ENCODE peak calls at places on chromosomes 6 and 20, in seven cellular contexts. B, Y, J, T, D, L and F are unnamed samples.

GRCh38 chr20:38113401-38114325 is 51.4 kb downstream of the TGM2 start:
- DNase-seq in Y (no peak), T (peak), J (peak), D (no peak), L (no peak), B (peak), F (peak)

GRCh38 chr6:159606786-159607185 is 86.3 kb downstream of the SOD2 start:
- DNase-seq in J (peak), T (no peak), Y (no peak), B (no peak), D (no peak), L (no peak), F (no peak)

GRCh38 chr6:24274441-24275083 is 83.3 kb downstream of the DCDC2 start:
- DNase-seq in L (peak), B (no peak), Y (no peak), D (no peak), J (peak), T (no peak), F (no peak)

GRCh38 chr20:56181593-56181992 is 66.9 kb upstream of the MC3R start:
- DNase-seq in J (no peak), L (no peak), D (no peak), B (no peak), Y (no peak), T (no peak), F (peak)

GRCh38 chr6:89928604-89929003 is 34.3 kb downstream of the GJA10 start:
- DNase-seq in Y (no peak), L (peak), B (no peak), D (no peak), J (peak), T (no peak), F (peak)

GRCh38 chr6:73144516-73144915 is 80.8 kb downstream of the KHDC1L start:
- DNase-seq in J (no peak), L (no peak), Y (no peak), D (no peak), B (no peak), T (no peak), F (no peak)

GRCh38 chr6:6583836-6584235 is 4.7 kb upstream of the LY86 start:
- DNase-seq in T (no peak), B (no peak), Y (no peak), L (no peak), D (no peak), J (no peak), F (peak)

GRCh38 chr6:148329568-148330299 is 12.9 kb upstream of the SASH1 start:
- DNase-seq in L (peak), B (no peak), D (peak), T (no peak), J (peak), Y (no peak), F (no peak)

GRCh38 chr6:22421187-22421586 is 124.4 kb upstream of the PRL start:
- DNase-seq in T (no peak), L (peak), B (no peak), D (no peak), Y (no peak), J (peak), F (no peak)

GRCh38 chr6:133590814-133591213 is 298.1 kb upstream of the TCF21 start:
- DNase-seq in L (peak), J (peak), Y (no peak), T (no peak), D (no peak), B (no peak), F (no peak)

GRCh38 chr6:152218887-152219286 is 411.4 kb downstream of the ESR1 start:
- DNase-seq in B (no peak), L (no peak), J (no peak), D (no peak), Y (no peak), T (no peak), F (no peak)

GRCh38 chr6:81751388-81752083 is 945 bp downstream of the TENT5A start:
- DNase-seq in D (no peak), T (peak), B (peak), Y (peak), L (peak), J (peak), F (peak)

GRCh38 chr6:73565767-73566485 is 45.1 kb upstream of the EEF1A1 start:
- DNase-seq in D (no peak), J (peak), T (no peak), B (peak), L (no peak), Y (no peak), F (no peak)

GRCh38 chr6:138557147-138557546 is 57.9 kb upstream of the NHSL1 start:
- DNase-seq in B (no peak), L (no peak), D (no peak), T (no peak), Y (no peak), J (no peak), F (no peak)

GRCh38 chr20:63425846-63426485 is 46.5 kb downstream of the KCNQ2 start:
- DNase-seq in B (no peak), L (no peak), D (no peak), J (no peak), T (no peak), Y (no peak), F (no peak)

GRCh38 chr6:52403627-52404026 is 16.5 kb upstream of the EFHC1 start:
- DNase-seq in T (no peak), B (no peak), D (no peak), L (peak), Y (no peak), J (no peak), F (no peak)

GRCh38 chr6:111159628-111160027 is 72.3 kb downstream of the SLC16A10 start:
- DNase-seq in T (no peak), J (no peak), L (peak), Y (no peak), D (no peak), B (no peak), F (no peak)

GRCh38 chr6:109309917-109310316 is 72.3 kb downstream of the CD164 start:
- DNase-seq in T (no peak), Y (no peak), B (no peak), D (no peak), J (no peak), L (no peak), F (no peak)

GRCh38 chr6:164396071-164397047 is 913.0 kb downstream of the C6orf118 start:
- DNase-seq in L (no peak), Y (no peak), B (no peak), D (no peak), J (peak), T (no peak), F (no peak)

GRCh38 chr6:134287863-134288537 is 29.9 kb downstream of the SGK1 start:
- DNase-seq in Y (no peak), T (no peak), D (no peak), J (peak), L (peak), B (no peak), F (no peak)

GRCh38 chr6:170037541-170038250 is 253.2 kb downstream of the DLL1 start:
- DNase-seq in L (peak), T (no peak), Y (peak), D (no peak), J (no peak), B (no peak), F (no peak)

GRCh38 chr6:36383608-36384007 is 3.9 kb downstream of the ETV7 start:
- DNase-seq in L (no peak), J (no peak), T (no peak), D (no peak), B (no peak), Y (no peak), F (peak)

GRCh38 chr6:26249709-26249958 is 115.4 kb upstream of the BTN3A2 start:
- DNase-seq in Y (no peak), D (no peak), L (peak), J (no peak), T (no peak), B (no peak), F (no peak)

GRCh38 chr20:34249291-34249690 is 8.1 kb downstream of the ASIP start:
- DNase-seq in L (no peak), J (peak), D (peak), T (no peak), B (no peak), Y (no peak), F (peak)

GRCh38 chr6:154448448-154449096 is 61.9 kb downstream of the CNKSR3 start:
- DNase-seq in B (no peak), L (no peak), J (peak), D (peak), Y (no peak), T (no peak), F (no peak)
- TF ChIP-seq CTCF in B (no peak), L (peak), J (peak), D (peak), Y (peak), T (no peak), F (no peak)

GRCh38 chr20:3751664-3752385 is 15.7 kb downstream of the ADISSP start:
- DNase-seq in Y (peak), B (peak), L (no peak), J (no peak), D (no peak), T (no peak), F (peak)

GRCh38 chr20:3752386-3752759 is 15.2 kb downstream of the ADISSP start:
- DNase-seq in J (no peak), L (no peak), Y (no peak), T (no peak), B (no peak), D (no peak), F (no peak)

GRCh38 chr20:3753098-3753497 is 14.5 kb downstream of the ADISSP start:
- DNase-seq in T (peak), D (peak), Y (no peak), L (peak), J (peak), B (peak), F (peak)

GRCh38 chr20:3749689-3750639 is 17.5 kb downstream of the HSPA12B start:
- DNase-seq in J (no peak), D (no peak), Y (no peak), L (peak), T (peak), B (peak), F (peak)

DNA sequence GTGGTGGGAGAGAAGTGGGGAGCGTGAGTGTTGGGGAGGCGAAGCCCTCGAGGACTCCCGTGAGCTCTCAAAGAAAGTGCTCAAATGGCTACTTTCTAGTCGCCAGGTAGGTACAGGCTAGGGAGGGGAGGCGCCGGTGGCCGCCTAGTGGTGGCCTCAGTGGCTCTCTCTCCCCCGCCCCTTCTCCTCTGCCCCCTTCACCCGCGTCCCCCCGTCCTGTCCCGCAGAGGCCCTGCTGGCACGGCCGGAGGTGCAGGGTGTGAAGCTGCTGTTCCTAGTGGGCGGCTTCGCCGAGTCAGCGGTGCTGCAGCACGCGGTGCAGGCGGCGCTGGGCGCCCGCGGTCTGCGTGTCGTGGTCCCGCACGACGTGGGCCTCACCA is 16.3 kb downstream of the ADISSP start:
- DNase-seq in L (no peak), B (no peak), J (no peak), D (no peak), T (no peak), Y (no peak), F (no peak)
- TF ChIP-seq CTCF in L (no peak), B (no peak), J (no peak), D (no peak), T (peak), Y (no peak), F (no peak)

GRCh38 chr6:19876672-19877071 is 39.5 kb downstream of the ID4 start:
- DNase-seq in Y (no peak), L (no peak), T (no peak), D (no peak), J (no peak), B (no peak), F (no peak)

GRCh38 chr6:19869464-19869863 is 32.3 kb downstream of the ID4 start:
- DNase-seq in J (no peak), B (no peak), T (no peak), L (no peak), Y (no peak), D (no peak), F (no peak)

GRCh38 chr6:19866900-19867627 is 29.9 kb downstream of the ID4 start:
- DNase-seq in B (no peak), D (peak), J (peak), L (peak), T (no peak), Y (no peak), F (no peak)

GRCh38 chr6:19870322-19870721 is 33.2 kb downstream of the ID4 start:
- DNase-seq in L (no peak), J (no peak), Y (no peak), T (no peak), D (no peak), B (no peak), F (no peak)

GRCh38 chr6:19873031-19873430 is 35.9 kb downstream of the ID4 start:
- DNase-seq in J (no peak), B (peak), T (peak), L (no peak), D (no peak), Y (no peak), F (no peak)
- TF ChIP-seq CTCF in J (peak), B (no peak), T (peak), L (no peak), D (no peak), Y (no peak), F (no peak)

GRCh38 chr20:45495438-45495985 is 19.9 kb downstream of the SPINT3 start:
- DNase-seq in J (no peak), L (no peak), Y (no peak), T (no peak), B (no peak), D (no peak), F (no peak)

GRCh38 chr20:45496166-45496565 is 19.3 kb downstream of the SPINT3 start:
- DNase-seq in T (no peak), Y (no peak), B (no peak), D (no peak), J (no peak), L (no peak), F (no peak)

GRCh38 chr20:45500022-45500421 is 15.4 kb downstream of the SPINT3 start:
- DNase-seq in T (no peak), B (no peak), J (no peak), L (no peak), Y (peak), D (no peak), F (no peak)

GRCh38 chr20:45501600-45501999 is 13.8 kb downstream of the SPINT3 start:
- DNase-seq in J (no peak), B (no peak), Y (no peak), T (no peak), D (no peak), L (no peak), F (no peak)

DNA sequence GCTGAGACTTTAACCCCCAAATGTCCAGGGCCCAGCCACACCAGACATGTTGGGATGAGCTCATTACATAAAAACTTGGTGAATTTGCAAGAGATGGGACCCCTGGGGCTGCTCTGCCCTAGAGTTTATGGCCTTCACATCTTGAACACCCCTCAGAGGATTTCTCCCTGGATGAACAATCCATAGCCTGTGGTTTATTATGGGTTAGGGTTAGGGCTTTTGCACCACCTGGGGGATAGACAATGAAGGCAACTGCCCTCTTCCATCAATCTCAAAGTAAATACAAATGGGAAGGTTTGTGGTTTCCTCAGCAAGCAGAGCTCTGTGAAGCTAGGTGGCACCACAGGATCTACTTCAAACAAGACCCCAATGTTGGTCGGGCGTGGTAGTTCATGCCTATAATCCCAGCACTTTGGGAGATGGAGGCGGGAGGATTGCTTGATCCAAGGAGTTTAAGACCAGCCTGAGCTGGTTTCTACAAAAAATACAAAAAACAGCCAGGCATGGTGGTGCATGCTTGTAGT is 17.4 kb downstream of the SPINT3 start:
- DNase-seq in L (no peak), D (no peak), J (no peak), B (no peak), Y (no peak), T (no peak), F (no peak)
- TF ChIP-seq CTCF in L (no peak), D (no peak), J (no peak), B (no peak), Y (no peak), T (no peak), F (no peak)

DNA sequence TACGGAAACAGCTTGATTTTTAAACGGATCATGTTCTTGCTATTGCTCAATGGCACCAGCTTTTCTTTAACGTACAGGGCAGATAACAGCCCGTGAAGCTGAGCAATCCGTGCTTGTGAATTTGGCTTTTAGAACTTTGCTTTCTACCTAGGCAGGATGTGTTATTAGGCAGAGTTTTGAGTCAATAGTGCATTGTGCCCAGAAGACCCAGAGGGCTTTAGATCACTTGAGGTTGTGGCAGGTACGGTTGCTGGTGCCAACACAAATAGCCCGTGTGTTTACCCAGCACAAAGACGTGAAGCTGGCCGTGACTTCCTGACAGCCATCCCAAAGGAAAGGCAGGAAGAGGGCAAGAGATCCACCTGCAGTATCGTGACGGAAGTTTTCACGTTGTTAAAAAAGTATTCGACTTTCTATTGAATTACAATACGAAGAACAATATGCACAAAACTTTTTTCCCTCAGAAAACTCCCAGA is 117.4 kb upstream of the FRMD1 start:
- DNase-seq in L (no peak), B (no peak), T (no peak), Y (peak), J (peak), D (no peak), F (no peak)
- TF ChIP-seq CTCF in L (no peak), B (no peak), T (no peak), Y (no peak), J (no peak), D (no peak), F (no peak)

GRCh38 chr20:23399568-23400241 is 21.6 kb downstream of the NAPB start:
- DNase-seq in L (peak), J (peak), T (no peak), D (no peak), B (no peak), Y (no peak), F (peak)
- TF ChIP-seq CTCF in L (peak), J (peak), T (peak), D (peak), B (no peak), Y (peak), F (no peak)

GRCh38 chr6:44859901-44860410 is 468.2 kb upstream of the RUNX2 start:
- DNase-seq in Y (no peak), J (no peak), L (no peak), T (no peak), B (no peak), D (no peak), F (no peak)

GRCh38 chr6:44855562-44856494 is 468.3 kb downstream of the CDC5L start:
- DNase-seq in Y (no peak), J (peak), L (no peak), D (peak), B (no peak), T (no peak), F (no peak)

GRCh38 chr6:44854712-44855111 is 467.2 kb downstream of the CDC5L start:
- DNase-seq in D (no peak), B (no peak), Y (no peak), J (no peak), T (no peak), L (no peak), F (no peak)

GRCh38 chr6:44856495-44856878 is 469.0 kb downstream of the CDC5L start:
- DNase-seq in D (no peak), T (no peak), J (peak), Y (no peak), B (no peak), L (no peak), F (no peak)

GRCh38 chr6:44858998-44859397 is 469.1 kb upstream of the RUNX2 start:
- DNase-seq in J (peak), D (no peak), T (no peak), L (no peak), B (no peak), Y (no peak), F (no peak)
- TF ChIP-seq CTCF in J (peak), D (no peak), T (no peak), L (no peak), B (no peak), Y (no peak), F (no peak)

DNA sequence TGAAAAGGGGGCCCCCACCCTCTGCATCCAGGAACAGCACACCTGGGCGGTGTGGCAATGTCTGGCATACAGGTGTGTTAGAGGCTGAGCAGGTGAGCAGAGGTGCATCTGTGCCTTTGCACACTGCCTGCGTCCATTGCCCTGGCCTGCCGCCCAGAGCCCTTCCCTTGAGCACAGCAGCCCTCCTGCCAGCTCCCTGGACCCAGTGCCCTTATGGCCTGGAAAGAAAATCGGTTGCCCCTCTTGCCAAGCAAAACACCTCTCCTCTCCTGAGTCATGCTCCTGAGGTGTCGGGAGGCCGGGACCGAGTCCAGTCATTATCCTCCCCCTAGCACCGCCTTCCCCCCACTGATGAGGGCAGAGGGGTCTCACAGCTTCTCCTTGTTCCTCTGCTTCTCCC is 259.9 kb downstream of the SMOC2 start:
- DNase-seq in Y (no peak), T (no peak), J (no peak), D (no peak), B (no peak), L (no peak), F (no peak)
- TF ChIP-seq CTCF in Y (no peak), T (no peak), J (no peak), D (no peak), B (no peak), L (no peak), F (no peak)